ENCODE peak calls at places on chromosomes 7 and 10, in eight cellular contexts. D is small intestine, Y is foreskin fibroblast, E is caudate nucleus, U is iPS DF 6.9, N is NCI-H2081, K is GM12892, Q is NCI-H460. Z is an unnamed sample.

GRCh38 chr7:45888185-45888992 is at the start of gene IGFBP1:
- DNase-seq in D (no peak), Y (peak; percentile 30), E (no peak), U (no peak), N (peak; percentile 10), K (no peak), Q (no peak), Z (peak; percentile 58)

GRCh38 chr10:119333146-119333792 is 125.9 kb downstream of the GRK5 start:
- DNase-seq in D (no peak), Y (peak; percentile 41), E (no peak), U (no peak), N (no peak), K (no peak), Q (no peak), Z (no peak)

GRCh38 chr10:126278846-126279245 is 109.4 kb downstream of the ADAM12 start:
- DNase-seq in D (no peak), Y (no peak), E (no peak), U (no peak), N (no peak), K (no peak), Q (no peak), Z (no peak)

GRCh38 chr7:129866251-129866650 is 86.5 kb downstream of the UBE2H start:
- DNase-seq in D (no peak), Y (no peak), E (no peak), U (no peak), N (no peak), K (no peak), Q (no peak), Z (no peak)

GRCh38 chr10:80144302-80145131 is 12.0 kb downstream of the PLAC9 start:
- DNase-seq in D (peak; percentile 71), Y (no peak), E (no peak), U (no peak), N (no peak), K (no peak), Q (peak; percentile 13), Z (no peak)

GRCh38 chr10:97024181-97025073 is 161.3 kb downstream of the SLIT1 start:
- DNase-seq in D (peak; percentile 45), Y (peak; percentile 72), E (no peak), U (no peak), N (no peak), K (no peak), Q (no peak), Z (peak; percentile 56)

GRCh38 chr7:100897111-100897608 is 1.5 kb upstream of the ACHE start:
- DNase-seq in D (peak; percentile 64), Y (no peak), E (peak; percentile 46), U (no peak), N (peak; percentile 34), K (no peak), Q (no peak), Z (peak; percentile 77)

GRCh38 chr7:106022193-106022821 is 59.2 kb downstream of the CDHR3 start:
- DNase-seq in D (peak; percentile 29), Y (no peak), E (no peak), U (no peak), N (no peak), K (no peak), Q (no peak), Z (no peak)

GRCh38 chr7:108079291-108080057 is 50.7 kb downstream of the LAMB4 start:
- DNase-seq in D (peak; percentile 78), Y (peak; percentile 87), E (no peak), U (no peak), N (no peak), K (no peak), Q (no peak), Z (peak; percentile 17)

GRCh38 chr10:43961523-43962345 is 313.1 kb upstream of the ZNF32 start:
- DNase-seq in D (no peak), Y (no peak), E (no peak), U (no peak), N (no peak), K (no peak), Q (no peak), Z (no peak)

GRCh38 chr7:108012499-108013430 is 9.8 kb upstream of the LAMB1 start:
- DNase-seq in D (peak; percentile 94), Y (peak; percentile 47), E (no peak), U (no peak), N (no peak), K (no peak), Q (no peak), Z (peak; percentile 73)

GRCh38 chr10:6053816-6054581 is 8.2 kb downstream of the IL2RA start:
- DNase-seq in D (peak; percentile 93), Y (no peak), E (no peak), U (no peak), N (no peak), K (no peak), Q (no peak), Z (peak; percentile 54)

GRCh38 chr10:80104066-80104926 is 25.8 kb downstream of the TMEM254 start:
- DNase-seq in D (peak; percentile 12), Y (peak; percentile 66), E (no peak), U (no peak), N (no peak), K (peak; percentile 22), Q (no peak), Z (peak; percentile 67)

GRCh38 chr10:46551701-46552525 is 4.5 kb downstream of the GPRIN2 start:
- DNase-seq in D (no peak), Y (no peak), E (no peak), U (no peak), N (no peak), K (no peak), Q (no peak), Z (no peak)

GRCh38 chr10:88803641-88804040 is 1.1 kb downstream of the LIPM start:
- DNase-seq in D (no peak), Y (no peak), E (no peak), U (no peak), N (no peak), K (no peak), Q (no peak), Z (no peak)

GRCh38 chr7:90599892-90600555 is 3.9 kb downstream of the CDK14 start:
- DNase-seq in D (no peak), Y (no peak), E (no peak), U (no peak), N (no peak), K (no peak), Q (no peak), Z (no peak)

GRCh38 chr10:63707254-63707910 is 186.2 kb downstream of the REEP3 start:
- DNase-seq in D (peak; percentile 94), Y (peak; percentile 96), E (no peak), U (no peak), N (no peak), K (peak; percentile 11), Q (peak; percentile 92), Z (peak; percentile 67)

GRCh38 chr7:78279035-78279434 is 480.5 kb downstream of the PHTF2 start:
- DNase-seq in D (no peak), Y (peak; percentile 66), E (no peak), U (no peak), N (no peak), K (no peak), Q (no peak), Z (no peak)

GRCh38 chr7:139730746-139731612 is 46.8 kb downstream of the HIPK2 start:
- DNase-seq in D (no peak), Y (peak; percentile 71), E (no peak), U (no peak), N (peak; percentile 17), K (no peak), Q (no peak), Z (no peak)

GRCh38 chr7:8190121-8190895 is 71.7 kb downstream of the ICA1 start:
- DNase-seq in D (peak; percentile 61), Y (peak; percentile 24), E (no peak), U (peak; percentile 41), N (peak; percentile 66), K (peak; percentile 13), Q (peak; percentile 55), Z (peak; percentile 64)

GRCh38 chr7:9698375-9698774 is 1265.0 kb downstream of the NXPH1 start:
- DNase-seq in D (no peak), Y (no peak), E (no peak), U (no peak), N (no peak), K (no peak), Q (no peak), Z (no peak)

GRCh38 chr7:132933076-132933466 is 148.8 kb downstream of the CHCHD3 start:
- DNase-seq in D (peak; percentile 9), Y (peak; percentile 63), E (no peak), U (no peak), N (no peak), K (no peak), Q (no peak), Z (peak; percentile 48)

GRCh38 chr7:135747366-135747765 is 1.2 kb downstream of the FAM180A start:
- DNase-seq in D (no peak), Y (no peak), E (no peak), U (no peak), N (no peak), K (no peak), Q (no peak), Z (no peak)

GRCh38 chr7:112484671-112485097 is 3.9 kb downstream of the LSMEM1 start:
- DNase-seq in D (no peak), Y (peak; percentile 94), E (no peak), U (no peak), N (no peak), K (no peak), Q (no peak), Z (peak; percentile 56)

GRCh38 chr7:8259586-8260222 is 2.3 kb downstream of the ICA1 start:
- DNase-seq in D (no peak), Y (no peak), E (no peak), U (no peak), N (no peak), K (no peak), Q (no peak), Z (no peak)

GRCh38 chr7:110043514-110043913 is 1047.4 kb upstream of the LRRN3 start:
- DNase-seq in D (no peak), Y (peak; percentile 6), E (no peak), U (no peak), N (no peak), K (no peak), Q (no peak), Z (no peak)

GRCh38 chr7:100369105-100369504 is 4.2 kb upstream of the PILRA start:
- DNase-seq in D (peak; percentile 12), Y (no peak), E (no peak), U (no peak), N (no peak), K (peak; percentile 45), Q (no peak), Z (no peak)

GRCh38 chr7:80207501-80207900 is 72.9 kb downstream of the GNAI1 start:
- DNase-seq in D (no peak), Y (no peak), E (no peak), U (no peak), N (no peak), K (no peak), Q (no peak), Z (no peak)

GRCh38 chr7:15209385-15209784 is 306.8 kb upstream of the DGKB start:
- DNase-seq in D (no peak), Y (no peak), E (no peak), U (no peak), N (no peak), K (no peak), Q (no peak), Z (no peak)

GRCh38 chr10:34403512-34403911 is 411.6 kb downstream of the PARD3 start:
- DNase-seq in D (no peak), Y (peak; percentile 32), E (no peak), U (no peak), N (no peak), K (no peak), Q (no peak), Z (no peak)

GRCh38 chr7:155467846-155468821 is 10.2 kb downstream of the EN2 start:
- DNase-seq in D (no peak), Y (no peak), E (no peak), U (no peak), N (no peak), K (no peak), Q (no peak), Z (no peak)

GRCh38 chr10:12408472-12408871 is 59.1 kb downstream of the CAMK1D start:
- DNase-seq in D (no peak), Y (no peak), E (no peak), U (no peak), N (no peak), K (no peak), Q (no peak), Z (no peak)

GRCh38 chr7:30922596-30922995 is 10.9 kb downstream of the AQP1 start:
- DNase-seq in D (no peak), Y (no peak), E (no peak), U (no peak), N (no peak), K (peak; percentile 10), Q (no peak), Z (no peak)

GRCh38 chr7:21767300-21767900 is 178.3 kb downstream of the CDCA7L start:
- DNase-seq in D (peak; percentile 45), Y (peak; percentile 18), E (no peak), U (peak; percentile 80), N (peak; percentile 91), K (no peak), Q (peak; percentile 79), Z (peak; percentile 87)